ENCODE peak calls at places on chromosome 3, in seven cellular contexts. U, R, H, Z, X, I and G are unnamed samples.

GRCh38 chr3:16426665-16427064 is 86.8 kb downstream of the RFTN1 start:
- DNase-seq in Z (no peak), R (no peak), I (no peak), H (no peak), U (no peak), X (peak), G (no peak)

GRCh38 chr3:71168043-71168720 is 415.3 kb downstream of the FOXP1 start:
- DNase-seq in I (no peak), U (no peak), X (peak), H (peak), R (no peak), Z (peak), G (no peak)

GRCh38 chr3:98701276-98701675 is 61.9 kb upstream of the ST3GAL6 start:
- DNase-seq in R (no peak), H (no peak), U (no peak), Z (no peak), X (no peak), I (no peak), G (no peak)

GRCh38 chr3:15708882-15709677 is 88.7 kb downstream of the ANKRD28 start:
- DNase-seq in I (no peak), X (peak), U (no peak), H (peak), Z (peak), R (no peak), G (no peak)

GRCh38 chr3:100082108-100082642 is 32.1 kb downstream of the FILIP1L start:
- DNase-seq in I (no peak), H (no peak), R (no peak), X (no peak), U (no peak), Z (no peak), G (no peak)

GRCh38 chr3:144341461-144341860 is 369.8 kb downstream of the DIPK2A start:
- DNase-seq in H (no peak), R (no peak), U (no peak), I (no peak), Z (no peak), X (no peak), G (no peak)

GRCh38 chr3:56197991-56198390 is 270.3 kb downstream of the ERC2 start:
- DNase-seq in Z (no peak), U (no peak), X (peak), R (no peak), H (no peak), I (no peak), G (no peak)

GRCh38 chr3:71581981-71582611 is 1.4 kb downstream of the FOXP1 start:
- DNase-seq in I (no peak), R (peak), U (peak), Z (peak), X (peak), H (no peak), G (peak)

GRCh38 chr3:10770547-10770946 is 45.5 kb upstream of the SLC6A11 start:
- DNase-seq in X (no peak), R (no peak), U (no peak), I (no peak), H (no peak), Z (no peak), G (no peak)

GRCh38 chr3:33128706-33129105 is 14.9 kb downstream of the CRTAP start:
- DNase-seq in I (no peak), X (no peak), R (no peak), H (no peak), U (no peak), Z (no peak), G (no peak)

GRCh38 chr3:113340785-113341184 is 100.5 kb downstream of the CFAP44 start:
- DNase-seq in H (no peak), I (no peak), Z (no peak), U (no peak), X (no peak), R (no peak), G (no peak)

GRCh38 chr3:122760457-122761271 is 33.0 kb downstream of the HSPBAP1 start:
- DNase-seq in I (peak), R (no peak), U (no peak), Z (no peak), X (peak), H (no peak), G (no peak)

GRCh38 chr3:128491071-128491899 is 1.7 kb downstream of the GATA2 start:
- DNase-seq in R (peak), I (no peak), H (no peak), X (no peak), Z (no peak), U (no peak), G (no peak)

GRCh38 chr3:57670543-57670942 is 22.3 kb downstream of the DENND6A start:
- DNase-seq in U (no peak), I (no peak), R (no peak), H (no peak), Z (no peak), X (no peak), G (no peak)

GRCh38 chr3:155334897-155335883 is 41.7 kb upstream of the STRIT1 start:
- DNase-seq in I (no peak), R (no peak), Z (no peak), U (peak), H (no peak), X (peak), G (peak)

GRCh38 chr3:110419096-110419495 is 652.5 kb upstream of the NECTIN3 start:
- DNase-seq in Z (no peak), I (no peak), X (peak), H (no peak), U (no peak), R (no peak), G (no peak)

GRCh38 chr3:82643948-82644347 is 882.5 kb upstream of the GBE1 start:
- DNase-seq in X (no peak), Z (no peak), H (no peak), U (no peak), I (no peak), R (no peak), G (no peak)

GRCh38 chr3:96986241-96986640 is 171.8 kb downstream of the EPHA6 start:
- DNase-seq in R (no peak), Z (no peak), H (no peak), I (no peak), U (no peak), X (no peak), G (no peak)

GRCh38 chr3:138862531-138862923 is 27.8 kb upstream of the PIK3CB start:
- DNase-seq in I (peak), H (no peak), X (no peak), U (no peak), Z (peak), R (no peak), G (no peak)

GRCh38 chr3:182165234-182165633 is 453.5 kb downstream of the SOX2 start:
- DNase-seq in X (no peak), U (no peak), H (no peak), R (no peak), I (peak), Z (peak), G (no peak)

GRCh38 chr3:46865546-46865945 is 2.3 kb upstream of the MYL3 start:
- DNase-seq in I (no peak), U (no peak), Z (no peak), R (no peak), X (no peak), H (no peak), G (no peak)

GRCh38 chr3:55461896-55462295 is 25.2 kb downstream of the WNT5A start:
- DNase-seq in Z (peak), I (peak), R (no peak), X (peak), H (peak), U (no peak), G (no peak)

DNA sequence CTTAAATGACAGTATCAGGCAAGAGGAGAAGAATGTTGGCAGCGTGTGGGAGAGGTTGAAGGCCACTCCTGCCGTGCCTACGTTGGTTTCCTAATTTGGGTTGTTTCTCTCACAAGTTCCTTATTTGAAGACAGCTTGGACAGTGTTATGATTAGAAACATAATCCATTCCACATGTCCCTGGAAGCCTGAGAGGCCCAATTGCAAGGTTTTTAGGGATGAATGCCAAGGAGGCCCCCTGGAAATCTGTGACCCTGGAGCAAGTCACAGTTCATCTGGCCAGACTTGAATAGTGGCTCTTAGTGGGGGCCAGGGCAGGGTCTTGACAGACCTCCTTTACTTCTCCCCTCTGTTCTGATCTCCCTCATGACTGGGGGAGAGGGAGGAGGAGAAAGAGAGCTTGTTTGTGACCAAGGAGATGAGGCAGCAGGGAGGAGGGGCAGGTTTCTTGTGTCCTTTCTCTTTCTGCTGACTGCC is 584.4 kb upstream of the TBL1XR1 start:
- DNase-seq in X (peak), Z (peak), U (no peak), R (peak), H (no peak), I (no peak), G (no peak)
- TF ChIP-seq CTCF in X (no peak), Z (no peak), U (no peak), R (no peak), H (no peak), I (no peak), G (no peak)

DNA sequence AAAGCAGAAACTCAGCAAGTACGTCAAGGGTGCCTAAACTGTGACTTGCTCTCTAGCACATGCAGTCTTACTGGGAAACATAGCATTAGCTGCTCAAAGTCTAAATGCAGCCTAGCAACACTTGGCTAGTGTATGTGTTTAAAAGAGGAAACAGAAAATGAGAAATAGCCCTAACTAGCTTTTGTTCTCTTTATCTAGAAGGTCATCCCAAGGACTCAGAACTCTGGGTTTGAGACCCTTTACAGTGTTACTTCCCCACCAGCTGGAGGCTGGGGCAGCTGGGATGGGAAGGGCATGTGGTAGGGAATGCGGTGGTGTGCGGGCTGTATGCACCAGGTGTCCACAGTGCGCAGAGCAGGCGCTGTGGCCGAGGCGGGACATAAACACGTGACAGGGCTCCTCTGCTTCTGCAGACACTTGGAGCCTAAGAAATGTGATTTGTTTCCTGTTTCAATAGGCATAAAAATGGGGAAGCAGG is 13.3 kb downstream of the ETV5 start:
- DNase-seq in R (no peak), H (no peak), Z (no peak), I (no peak), U (no peak), X (no peak), G (no peak)
- TF ChIP-seq CTCF in R (no peak), H (no peak), Z (no peak), I (no peak), U (no peak), X (no peak), G (no peak)

DNA sequence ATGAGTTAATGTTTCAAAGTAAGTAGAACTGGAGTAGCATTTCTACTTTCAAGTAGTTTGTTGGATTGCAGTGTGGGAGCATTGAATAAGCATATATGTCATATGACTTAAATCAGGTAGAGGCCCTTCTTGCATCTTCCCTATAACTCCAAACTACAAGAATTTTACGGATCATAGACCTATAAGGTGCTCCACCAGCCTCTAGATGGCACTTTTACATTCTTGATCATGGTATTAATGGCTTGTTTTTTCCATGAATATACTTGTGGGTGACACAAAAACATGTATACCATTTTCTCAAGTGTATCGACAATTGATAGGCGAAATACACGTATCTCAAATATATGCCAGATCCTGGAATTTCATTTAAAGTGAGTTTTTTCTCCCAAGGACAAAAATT is 311.1 kb downstream of the ZPLD1 start:
- DNase-seq in H (no peak), U (no peak), Z (peak), R (no peak), I (no peak), X (no peak), G (no peak)
- TF ChIP-seq CTCF in H (no peak), U (no peak), Z (peak), R (no peak), I (peak), X (no peak), G (no peak)

GRCh38 chr3:36837089-36837488 is 72.7 kb upstream of the DCLK3 start:
- DNase-seq in R (no peak), X (peak), I (no peak), H (no peak), Z (no peak), U (no peak), G (no peak)
- TF ChIP-seq CTCF in R (no peak), X (peak), I (no peak), H (no peak), Z (peak), U (peak), G (no peak)

DNA sequence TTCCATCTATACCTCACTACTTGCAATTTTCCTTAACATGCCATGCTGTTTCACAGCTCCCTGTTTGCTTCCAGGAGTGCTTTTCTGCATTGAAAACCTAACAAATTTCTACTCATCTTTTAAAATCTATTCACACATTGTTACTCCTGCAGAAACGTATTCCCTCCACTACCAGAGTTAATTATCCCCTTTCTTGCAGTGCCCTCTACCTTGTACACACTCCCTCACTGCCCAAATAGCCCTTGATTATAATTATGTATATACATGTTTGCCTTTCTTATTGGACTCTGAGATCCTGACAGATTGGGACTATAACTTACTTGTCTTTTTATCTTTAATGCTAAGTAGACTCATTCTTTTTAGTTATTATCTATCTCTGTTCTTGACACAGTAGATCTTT is 325.0 kb downstream of the OXSM start:
- DNase-seq in R (no peak), U (no peak), H (no peak), Z (no peak), X (no peak), I (no peak), G (no peak)
- TF ChIP-seq CTCF in R (no peak), U (no peak), H (no peak), Z (no peak), X (no peak), I (no peak), G (no peak)